ENCODE peak calls at places on chromosomes 16 and 17, in five cellular contexts. B is adrenal gland, H is IMR-90, T is Peyer's patch, W is esophagus squamous epithelium. P is an unnamed sample.

GRCh38 chr17:40303009-40303657 is 5.8 kb upstream of the RARA start:
- DNase-seq in B (peak; percentile 73), H (peak; percentile 82), T (no peak), W (no peak), P (peak; percentile 54)

GRCh38 chr16:70380205-70380918 is 33.7 kb downstream of the DDX19A start:
- DNase-seq in B (peak; percentile 66), H (peak; percentile 82), T (peak; percentile 62), W (no peak), P (peak; percentile 57)

GRCh38 chr16:75593825-75594820 is 27.9 kb downstream of the GABARAPL2 start:
- DNase-seq in B (no peak), H (peak; percentile 83), T (no peak), W (no peak), P (no peak)

GRCh38 chr17:62619413-62620155 is 7.9 kb upstream of the MRC2 start:
- DNase-seq in B (no peak), H (no peak), T (no peak), W (no peak), P (no peak)

GRCh38 chr16:71337631-71338030 is 20.9 kb upstream of the CALB2 start:
- DNase-seq in B (no peak), H (no peak), T (no peak), W (no peak), P (no peak)

GRCh38 chr17:59785091-59785799 is 77.8 kb downstream of the VMP1 start:
- DNase-seq in B (no peak), H (no peak), T (no peak), W (no peak), P (no peak)

GRCh38 chr16:55000595-55000994 is 69.9 kb downstream of the IRX5 start:
- DNase-seq in B (no peak), H (no peak), T (no peak), W (no peak), P (no peak)

GRCh38 chr16:9797306-9797705 is 384.9 kb downstream of the GRIN2A start:
- DNase-seq in B (no peak), H (no peak), T (no peak), W (no peak), P (no peak)

GRCh38 chr16:14011846-14012245 is 59.3 kb upstream of the MRTFB start:
- DNase-seq in B (peak; percentile 61), H (no peak), T (no peak), W (no peak), P (no peak)

GRCh38 chr17:72576289-72576759 is 455.5 kb downstream of the SOX9 start:
- DNase-seq in B (no peak), H (no peak), T (no peak), W (no peak), P (no peak)

GRCh38 chr17:72575542-72576233 is 454.9 kb downstream of the SOX9 start:
- DNase-seq in B (no peak), H (no peak), T (no peak), W (no peak), P (no peak)

GRCh38 chr17:72579990-72580320 is 459.1 kb downstream of the SOX9 start:
- DNase-seq in B (no peak), H (no peak), T (no peak), W (no peak), P (no peak)

GRCh38 chr17:72580321-72581127 is 459.7 kb downstream of the SOX9 start:
- DNase-seq in B (no peak), H (no peak), T (no peak), W (no peak), P (peak; percentile 84)

DNA sequence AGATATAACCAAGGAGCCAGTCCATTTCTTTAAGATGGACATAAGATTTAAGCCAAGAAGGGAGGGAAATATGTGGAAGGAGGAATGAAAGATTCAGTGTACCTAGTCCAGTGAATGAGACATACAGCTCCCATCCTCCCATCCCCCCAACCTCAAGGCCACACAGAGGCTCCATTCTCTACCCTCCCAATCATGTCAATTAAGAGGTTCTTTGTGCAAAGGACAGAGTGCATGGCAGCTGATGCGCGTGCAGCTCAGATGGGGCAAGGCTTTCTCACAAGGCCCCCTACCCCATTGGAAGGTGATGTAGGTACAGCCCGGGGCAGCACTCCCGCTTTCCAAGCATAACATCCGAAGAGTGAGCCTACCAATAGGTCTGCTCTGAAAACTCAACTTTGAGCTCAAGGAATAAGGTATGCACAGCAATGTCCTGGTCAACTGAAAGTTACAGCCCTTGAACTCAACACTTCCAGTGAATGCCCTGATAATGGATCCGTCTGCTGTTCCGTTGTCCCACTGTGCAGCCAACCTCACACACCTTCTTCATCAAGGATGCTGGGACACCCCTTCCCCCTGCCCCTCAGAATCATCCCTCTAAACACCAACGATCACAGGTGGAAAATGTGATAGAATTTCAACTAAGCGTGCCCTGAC is 458.1 kb downstream of the SOX9 start:
- DNase-seq in B (no peak), H (no peak), T (no peak), W (no peak), P (no peak)
- TF ChIP-seq POLR2A in B (no peak), H (no peak), T (no peak), W (no peak), P (no peak)

GRCh38 chr16:50688083-50688482 is 5.3 kb upstream of the NOD2 start:
- DNase-seq in B (no peak), H (no peak), T (no peak), W (no peak), P (no peak)

GRCh38 chr16:50685456-50686058 is 4.4 kb upstream of the SNX20 start:
- DNase-seq in B (no peak), H (no peak), T (no peak), W (no peak), P (no peak)

GRCh38 chr16:50692644-50692998 is 785 bp upstream of the NOD2 start:
- DNase-seq in B (no peak), H (no peak), T (no peak), W (no peak), P (no peak)

GRCh38 chr16:50690177-50690576 is 3.2 kb upstream of the NOD2 start:
- DNase-seq in B (no peak), H (no peak), T (no peak), W (no peak), P (no peak)

DNA sequence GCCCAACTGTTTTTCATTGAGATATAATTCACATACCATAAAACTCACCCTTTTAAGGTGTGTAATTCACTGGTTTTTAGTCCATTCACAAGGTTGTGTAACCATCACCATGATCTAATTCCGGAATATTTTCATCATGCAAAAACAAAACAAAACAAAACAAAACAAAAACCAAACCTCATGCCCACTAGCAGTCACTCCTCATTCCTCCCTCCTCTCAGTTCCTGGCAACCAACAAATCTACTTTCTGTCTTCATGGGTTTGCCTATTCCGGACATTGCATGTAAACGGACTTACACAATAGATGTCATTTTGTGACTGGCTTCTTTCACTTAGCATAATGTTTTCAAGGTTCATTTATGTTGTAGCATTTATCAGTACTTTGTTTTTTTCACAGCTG is 4.5 kb upstream of the NOD2 start:
- DNase-seq in B (no peak), H (no peak), T (no peak), W (no peak), P (no peak)
- H3K4me1 ChIP-seq in B (no peaks in the 10 kb centered on the region), H (no peaks in the 10 kb centered on the region), T (peaks cover 13% of the 10 kb centered on the region), W (peaks cover 7% of the 10 kb centered on the region), P (peaks cover 5% of the 10 kb centered on the region)

GRCh38 chr16:27314986-27315332 is 1.2 kb downstream of the IL4R start:
- DNase-seq in B (no peak), H (no peak), T (no peak), W (no peak), P (no peak)

GRCh38 chr16:27314161-27314723 is 468 bp downstream of the IL4R start:
- DNase-seq in B (peak; percentile 72), H (peak; percentile 97), T (peak; percentile 67), W (no peak), P (peak; percentile 57)

GRCh38 chr16:27317320-27317719 is 3.5 kb downstream of the IL4R start:
- DNase-seq in B (no peak), H (no peak), T (no peak), W (no peak), P (no peak)

GRCh38 chr16:27316038-27316680 is 2.4 kb downstream of the IL4R start:
- DNase-seq in B (no peak), H (no peak), T (no peak), W (no peak), P (no peak)

DNA sequence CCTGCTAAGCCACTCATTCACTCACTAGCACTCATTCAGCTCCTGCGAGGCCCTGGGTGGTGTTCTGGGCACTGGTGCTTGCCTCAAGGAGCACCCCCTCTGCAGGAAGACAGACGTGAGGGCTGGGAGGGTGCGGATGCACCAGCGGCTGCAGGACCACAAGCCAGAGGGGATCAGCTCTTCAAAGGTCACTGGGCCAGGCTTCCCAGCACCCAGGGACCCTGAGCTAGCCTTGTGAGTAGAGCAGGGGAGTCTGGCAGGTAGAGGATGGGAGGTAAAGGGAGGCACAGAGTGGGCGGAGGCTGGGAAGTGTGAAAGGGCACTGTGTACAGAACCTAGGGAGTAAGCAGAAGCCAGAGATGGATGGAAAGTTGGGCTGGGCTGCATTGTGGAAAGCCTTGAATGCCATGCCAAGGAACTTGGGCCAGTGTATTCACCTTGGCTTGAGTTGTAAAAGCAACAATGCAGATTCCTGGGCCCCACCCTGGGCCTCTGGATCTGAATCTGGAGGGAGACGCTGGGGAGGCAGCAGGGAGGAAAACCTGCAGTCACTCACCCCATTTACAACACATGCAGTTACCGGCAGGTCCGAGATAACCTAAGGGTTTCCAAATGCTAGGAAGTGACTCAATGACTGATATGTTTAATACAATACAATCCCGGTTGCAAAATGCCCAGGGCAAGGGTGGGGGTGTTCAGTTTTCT is 1.7 kb downstream of the IL4R start:
- DNase-seq in B (peak; percentile 78), H (peak; percentile 65), T (peak; percentile 59), W (no peak), P (peak; percentile 56)
- H3K4me3 ChIP-seq in B (peak overlapping the region; percentile 68), H (peak overlapping the region; percentile 74), T (peak overlapping the region; percentile 99), W (peak overlapping the region; percentile 79), P (peak overlapping the region; percentile 77)

DNA sequence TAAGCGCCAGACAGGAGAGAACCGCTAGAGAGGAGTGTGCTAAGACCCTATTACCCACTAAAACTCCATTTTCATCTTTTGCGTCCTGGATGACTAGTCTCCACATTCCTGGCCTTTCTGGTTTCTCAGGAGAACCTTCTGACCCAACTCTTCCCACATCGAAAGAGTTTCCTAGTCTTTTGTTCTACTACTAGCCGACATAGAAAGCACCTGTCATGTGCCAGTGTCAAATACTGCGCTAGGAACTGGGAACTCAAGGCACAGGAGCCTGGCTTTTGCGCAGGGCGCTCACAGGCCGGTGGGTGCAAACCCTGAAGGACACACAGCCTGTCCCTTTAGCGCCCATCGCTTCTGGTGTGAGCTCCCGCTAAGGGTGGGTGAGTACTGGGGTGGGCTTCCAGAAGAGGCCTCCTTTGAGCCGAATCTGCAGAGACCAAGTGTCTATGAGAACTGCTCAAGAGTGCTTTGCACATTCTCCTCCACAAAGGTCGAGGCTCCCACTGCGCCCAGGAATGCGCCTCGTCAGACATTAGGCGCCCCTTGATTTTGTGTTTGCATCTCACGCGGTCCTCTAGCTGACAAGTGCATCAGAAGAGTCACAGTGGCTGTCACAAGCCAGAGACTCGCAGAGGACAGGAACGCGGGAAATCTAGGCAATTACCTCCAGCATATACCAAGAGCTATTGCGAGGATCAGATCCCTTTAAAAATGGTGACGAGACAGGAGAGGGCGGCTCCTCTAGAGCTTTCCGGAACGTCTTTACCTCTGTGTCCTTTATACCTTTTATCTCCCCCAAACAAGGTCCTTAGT is 2.0 kb upstream of the PSMB3 start:
- DNase-seq in B (no peak), H (peak; percentile 22), T (no peak), W (no peak), P (no peak)
- TF ChIP-seq POLR2A in B (no peak), H (no peak), T (no peak), W (no peak), P (no peak)

P was measured in stomach.